ENCODE peak calls at places on chromosomes 11 and 22, in four cellular contexts. B, Y, G and L are unnamed samples.

GRCh38 chr11:111384494-111384893 is 5.4 kb upstream of the POU2AF1 start:
- DNase-seq in B (no peak), Y (no peak), G (no peak), L (no peak)

GRCh38 chr11:92035488-92035887 is 189.1 kb upstream of the FAT3 start:
- DNase-seq in B (no peak), Y (no peak), G (no peak), L (no peak)

GRCh38 chr11:39806652-39807051 is 1652.8 kb downstream of the LRRC4C start:
- DNase-seq in B (no peak), Y (no peak), G (no peak), L (no peak)

GRCh38 chr11:96342131-96342970 is 644 bp downstream of the MAML2 start:
- DNase-seq in B (no peak), Y (no peak), G (no peak), L (no peak)

GRCh38 chr22:49305215-49305965 is 522.3 kb downstream of the BRD1 start:
- DNase-seq in B (peak; percentile 61), Y (peak; percentile 67), G (no peak), L (peak; percentile 96)

GRCh38 chr11:46001427-46002049 is 79.1 kb downstream of the LARGE2 start:
- DNase-seq in B (no peak), Y (no peak), G (no peak), L (no peak)

GRCh38 chr11:118912742-118913410 is 12.8 kb downstream of the BCL9L start:
- DNase-seq in B (peak; percentile 46), Y (no peak), G (peak; percentile 72), L (no peak)

GRCh38 chr22:50551160-50551752 is 5.6 kb downstream of the KLHDC7B start:
- DNase-seq in B (no peak), Y (no peak), G (no peak), L (no peak)

GRCh38 chr11:74206746-74207145 is 35.7 kb downstream of the PPME1 start:
- DNase-seq in B (no peak), Y (no peak), G (no peak), L (no peak)

GRCh38 chr11:118226781-118227180 is 2.0 kb upstream of the JAML start:
- DNase-seq in B (no peak), Y (no peak), G (no peak), L (no peak)

GRCh38 chr11:88179966-88180629 is 4.9 kb upstream of the RAB38 start:
- DNase-seq in B (no peak), Y (no peak), G (no peak), L (no peak)

GRCh38 chr22:32199961-32200360 is 4.9 kb downstream of the RFPL2 start:
- DNase-seq in B (no peak), Y (no peak), G (no peak), L (no peak)

GRCh38 chr11:118641463-118642019 is 34.1 kb downstream of the PHLDB1 start:
- DNase-seq in B (peak; percentile 93), Y (peak; percentile 77), G (peak; percentile 83), L (no peak)

GRCh38 chr11:77560605-77561004 is 29.1 kb upstream of the AQP11 start:
- DNase-seq in B (no peak), Y (no peak), G (no peak), L (no peak)

GRCh38 chr11:64675417-64676252 is 47.4 kb downstream of the NRXN2 start:
- DNase-seq in B (peak; percentile 50), Y (no peak), G (no peak), L (no peak)

GRCh38 chr11:59283825-59284772 is 71.4 kb upstream of the MPEG1 start:
- DNase-seq in B (peak; percentile 49), Y (no peak), G (no peak), L (no peak)

GRCh38 chr11:63670077-63670737 is 969 bp downstream of the ATL3 start:
- DNase-seq in B (no peak), Y (no peak), G (no peak), L (no peak)

GRCh38 chr11:44116433-44116832 is 21.0 kb downstream of the EXT2 start:
- DNase-seq in B (no peak), Y (no peak), G (no peak), L (no peak)

GRCh38 chr11:5004429-5005274 is 10.0 kb downstream of the OR51L1 start:
- DNase-seq in B (peak; percentile 61), Y (no peak), G (no peak), L (peak; percentile 36)

GRCh38 chr11:1931791-1932480 is 12.4 kb downstream of the TNNT3 start:
- DNase-seq in B (peak; percentile 10), Y (no peak), G (no peak), L (no peak)

GRCh38 chr11:123145220-123145619 is 49.8 kb downstream of the CLMP start:
- DNase-seq in B (peak; percentile 87), Y (no peak), G (no peak), L (no peak)

GRCh38 chr11:12435264-12435663 is 57.9 kb downstream of the PARVA start:
- DNase-seq in B (no peak), Y (no peak), G (no peak), L (no peak)

GRCh38 chr11:131042711-131043110 is 126.4 kb upstream of the SNX19 start:
- DNase-seq in B (no peak), Y (no peak), G (no peak), L (no peak)

GRCh38 chr11:129768356-129768755 is 47.3 kb upstream of the TMEM45B start:
- DNase-seq in B (no peak), Y (no peak), G (no peak), L (no peak)

GRCh38 chr11:129769059-129769458 is 46.6 kb upstream of the TMEM45B start:
- DNase-seq in B (no peak), Y (no peak), G (no peak), L (no peak)

GRCh38 chr11:129767827-129768226 is 47.8 kb upstream of the TMEM45B start:
- DNase-seq in B (no peak), Y (no peak), G (no peak), L (no peak)

GRCh38 chr11:129770993-129771392 is 44.7 kb upstream of the TMEM45B start:
- DNase-seq in B (no peak), Y (no peak), G (no peak), L (no peak)

DNA sequence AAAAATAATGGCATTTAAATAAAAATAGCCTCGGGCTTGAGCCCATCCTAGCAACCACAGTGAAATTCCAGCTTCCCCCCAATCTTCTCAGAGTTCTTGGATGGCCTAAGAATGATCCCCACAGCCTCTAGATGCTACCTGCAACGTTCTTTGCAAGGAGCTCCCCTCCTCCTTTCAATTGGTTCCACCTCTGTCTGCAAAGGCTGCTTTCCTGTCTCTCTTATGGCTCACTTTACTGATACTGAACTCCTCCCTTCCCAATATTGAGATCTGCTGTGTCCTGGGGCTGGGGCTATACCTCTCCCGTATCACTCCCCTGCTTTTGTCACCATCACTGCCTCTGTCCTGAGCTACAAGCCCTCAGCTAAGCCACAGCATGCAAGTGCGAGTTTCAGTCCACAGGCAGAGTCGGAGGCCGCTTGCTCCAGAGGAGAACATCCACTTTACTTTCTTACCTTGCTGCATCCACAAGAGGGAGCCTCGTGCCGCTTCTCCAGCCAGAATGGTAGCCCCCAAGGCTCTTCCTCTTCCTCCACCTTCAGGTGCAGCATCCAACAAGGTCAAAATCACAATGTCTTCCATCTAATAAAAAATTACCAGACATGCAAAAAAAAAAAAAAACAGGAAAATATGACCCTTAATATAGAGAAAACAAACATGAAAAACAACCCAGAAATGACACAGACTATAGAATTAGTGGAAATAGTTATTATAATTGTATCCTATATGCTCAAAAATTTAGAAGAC is 48.6 kb upstream of the TMEM45B start:
- DNase-seq in B (no peak), Y (no peak), G (no peak), L (peak; percentile 28)
- TF ChIP-seq CTCF in B (peak; percentile 9), Y (no peak), G (no peak), L (peak; percentile 70)

GRCh38 chr11:15629690-15630321 is 515.1 kb downstream of the INSC start:
- DNase-seq in B (peak; percentile 55), Y (no peak), G (no peak), L (no peak)
- TF ChIP-seq CTCF in B (peak; percentile 37), Y (no peak), G (no peak), L (peak; percentile 44)

GRCh38 chr22:21700822-21701221 is 34.8 kb downstream of the YPEL1 start:
- DNase-seq in B (no peak), Y (no peak), G (no peak), L (no peak)
- TF ChIP-seq CTCF in B (no peak), Y (no peak), G (no peak), L (no peak)

GRCh38 chr11:9660886-9661285 is 3.0 kb upstream of the SWAP70 start:
- DNase-seq in B (no peak), Y (no peak), G (no peak), L (no peak)

GRCh38 chr11:9662273-9662672 is 1.6 kb upstream of the SWAP70 start:
- DNase-seq in B (no peak), Y (no peak), G (no peak), L (no peak)

GRCh38 chr11:9664276-9665171 is 647 bp downstream of the SWAP70 start:
- DNase-seq in B (peak; percentile 44), Y (peak; percentile 59), G (peak; percentile 60), L (no peak)

GRCh38 chr11:9665749-9666148 is 1.9 kb downstream of the SWAP70 start:
- DNase-seq in B (no peak), Y (no peak), G (no peak), L (no peak)

DNA sequence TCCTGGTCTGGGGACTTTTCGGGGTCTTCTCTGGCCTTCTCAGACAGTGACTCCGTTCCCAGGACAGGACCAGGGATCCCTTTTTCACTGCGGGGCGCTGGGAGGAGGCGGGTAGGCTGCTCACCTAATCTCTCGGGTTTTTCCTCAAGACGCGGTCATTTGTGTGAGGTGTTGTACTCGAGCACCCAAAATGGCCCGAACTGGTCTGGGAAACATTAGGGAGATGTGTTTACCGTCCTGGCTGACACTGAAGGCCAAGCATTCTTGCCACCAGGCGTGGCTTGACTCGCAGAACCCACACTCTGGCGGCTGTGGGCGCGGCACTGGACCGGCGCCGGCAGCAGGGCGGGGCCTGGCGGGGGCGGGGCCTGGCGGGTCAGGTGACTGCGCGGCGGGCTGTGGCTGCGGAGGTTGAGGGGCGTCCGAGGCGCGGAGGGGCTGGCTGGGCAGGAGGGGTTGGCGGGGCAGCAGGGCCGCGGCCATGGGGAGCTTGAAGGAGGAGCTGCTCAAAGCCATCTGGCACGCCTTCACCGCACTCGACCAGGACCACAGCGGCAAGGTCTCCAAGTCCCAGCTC is at the start of gene SWAP70:
- DNase-seq in B (peak; percentile 91), Y (peak; percentile 91), G (peak; percentile 95), L (peak; percentile 95)
- TF ChIP-seq CTCF in B (peak; percentile 74), Y (peak; percentile 54), G (no peak), L (peak; percentile 59)